ENCODE peak calls at places on chromosomes 11 and 22, in six cellular contexts. One of them, this sample, is unnamed.

GRCh38 chr11:66326261-66327111 is 9.6 kb upstream of the CD248 start:
- DNase-seq in osteocyte: peak; percentile 86
- DNase-seq in chondrocyte: no peak
- DNase-seq in NB4: peak; percentile 44
- DNase-seq in A549: no peak
- DNase-seq in transverse colon: no peak
- DNase-seq in this sample: no peak

GRCh38 chr22:30889268-30889995 is 79.1 kb downstream of the MORC2 start:
- DNase-seq in A549: no peak
- DNase-seq in transverse colon: no peak
- DNase-seq in osteocyte: no peak
- DNase-seq in NB4: no peak
- DNase-seq in chondrocyte: no peak
- DNase-seq in this sample: no peak

GRCh38 chr11:16776716-16777115 is 38.3 kb downstream of the C11orf58 start:
- DNase-seq in chondrocyte: no peak
- DNase-seq in osteocyte: peak; percentile 80
- DNase-seq in transverse colon: no peak
- DNase-seq in NB4: no peak
- DNase-seq in A549: no peak
- DNase-seq in this sample: no peak

GRCh38 chr22:47011131-47011854 is 248.8 kb downstream of the TBC1D22A start:
- DNase-seq in transverse colon: no peak
- DNase-seq in chondrocyte: no peak
- DNase-seq in A549: no peak
- DNase-seq in osteocyte: no peak
- DNase-seq in NB4: no peak
- DNase-seq in this sample: no peak

GRCh38 chr22:35915477-35916013 is 113.1 kb downstream of the RBFOX2 start:
- DNase-seq in osteocyte: no peak
- DNase-seq in chondrocyte: no peak
- DNase-seq in NB4: peak; percentile 17
- DNase-seq in A549: no peak
- DNase-seq in transverse colon: no peak
- DNase-seq in this sample: no peak

GRCh38 chr11:70527429-70528045 is 129.2 kb downstream of the CTTN start:
- DNase-seq in NB4: no peak
- DNase-seq in chondrocyte: peak; percentile 55
- DNase-seq in transverse colon: no peak
- DNase-seq in A549: no peak
- DNase-seq in osteocyte: no peak
- DNase-seq in this sample: no peak

GRCh38 chr11:7575841-7576451 is 62.1 kb downstream of the PPFIBP2 start:
- DNase-seq in osteocyte: peak; percentile 86
- DNase-seq in transverse colon: peak; percentile 78
- DNase-seq in NB4: peak; percentile 74
- DNase-seq in chondrocyte: no peak
- DNase-seq in A549: peak; percentile 66
- DNase-seq in this sample: no peak

GRCh38 chr11:19725379-19726079 is 12.9 kb downstream of the NAV2 start:
- DNase-seq in transverse colon: no peak
- DNase-seq in A549: no peak
- DNase-seq in osteocyte: no peak
- DNase-seq in NB4: no peak
- DNase-seq in chondrocyte: no peak
- DNase-seq in this sample: no peak

GRCh38 chr11:111665779-111666178 is 63.5 kb downstream of the SIK2 start:
- DNase-seq in osteocyte: no peak
- DNase-seq in NB4: peak; percentile 52
- DNase-seq in chondrocyte: no peak
- DNase-seq in transverse colon: no peak
- DNase-seq in A549: peak; percentile 2
- DNase-seq in this sample: no peak

GRCh38 chr22:36893262-36893661 is 20.2 kb upstream of the CSF2RB start:
- DNase-seq in chondrocyte: no peak
- DNase-seq in NB4: no peak
- DNase-seq in A549: no peak
- DNase-seq in transverse colon: no peak
- DNase-seq in osteocyte: no peak
- DNase-seq in this sample: no peak

GRCh38 chr11:102085864-102086551 is 24.2 kb upstream of the YAP1 start:
- DNase-seq in osteocyte: no peak
- DNase-seq in transverse colon: no peak
- DNase-seq in A549: peak; percentile 62
- DNase-seq in NB4: no peak
- DNase-seq in chondrocyte: no peak
- DNase-seq in this sample: no peak

GRCh38 chr11:130749216-130749615 is 167.1 kb downstream of the SNX19 start:
- DNase-seq in osteocyte: no peak
- DNase-seq in A549: no peak
- DNase-seq in chondrocyte: no peak
- DNase-seq in NB4: no peak
- DNase-seq in transverse colon: no peak
- DNase-seq in this sample: no peak

GRCh38 chr11:19237813-19238212 is 2.9 kb downstream of the E2F8 start:
- DNase-seq in A549: no peak
- DNase-seq in chondrocyte: no peak
- DNase-seq in transverse colon: peak; percentile 68
- DNase-seq in osteocyte: no peak
- DNase-seq in NB4: no peak
- DNase-seq in this sample: no peak

GRCh38 chr11:74288161-74288560 is 23.3 kb downstream of the P4HA3 start:
- DNase-seq in transverse colon: no peak
- DNase-seq in A549: peak; percentile 86
- DNase-seq in NB4: peak; percentile 16
- DNase-seq in osteocyte: no peak
- DNase-seq in chondrocyte: no peak
- DNase-seq in this sample: no peak

GRCh38 chr11:132414451-132414850 is 1044.0 kb downstream of the NTM start:
- DNase-seq in NB4: no peak
- DNase-seq in chondrocyte: no peak
- DNase-seq in A549: no peak
- DNase-seq in osteocyte: no peak
- DNase-seq in transverse colon: no peak
- DNase-seq in this sample: no peak

GRCh38 chr11:66050581-66051231 is 1.5 kb upstream of the SF3B2 start:
- DNase-seq in A549: peak; percentile 38
- DNase-seq in osteocyte: no peak
- DNase-seq in chondrocyte: peak; percentile 18
- DNase-seq in NB4: no peak
- DNase-seq in transverse colon: no peak
- DNase-seq in this sample: no peak

GRCh38 chr11:102306048-102306575 is 11.2 kb upstream of the BIRC3 start:
- DNase-seq in NB4: no peak
- DNase-seq in chondrocyte: no peak
- DNase-seq in osteocyte: no peak
- DNase-seq in A549: peak; percentile 51
- DNase-seq in transverse colon: peak; percentile 83
- DNase-seq in this sample: no peak

GRCh38 chr22:31055322-31056159 is 25.6 kb upstream of the SMTN start:
- DNase-seq in chondrocyte: peak; percentile 93
- DNase-seq in A549: peak; percentile 92
- DNase-seq in NB4: peak; percentile 51
- DNase-seq in osteocyte: peak; percentile 84
- DNase-seq in transverse colon: peak; percentile 82
- DNase-seq in this sample: no peak

GRCh38 chr22:44620129-44620840 is 81.7 kb upstream of the PRR5 start:
- DNase-seq in NB4: peak; percentile 67
- DNase-seq in transverse colon: peak; percentile 64
- DNase-seq in osteocyte: peak; percentile 84
- DNase-seq in chondrocyte: no peak
- DNase-seq in A549: no peak
- DNase-seq in this sample: peak; percentile 96

GRCh38 chr11:111707039-111707690 is 59.0 kb downstream of the PPP2R1B start:
- DNase-seq in transverse colon: no peak
- DNase-seq in A549: no peak
- DNase-seq in osteocyte: no peak
- DNase-seq in chondrocyte: no peak
- DNase-seq in NB4: no peak
- DNase-seq in this sample: no peak

GRCh38 chr11:28098257-28098656 is 9.7 kb downstream of the KIF18A start:
- DNase-seq in osteocyte: no peak
- DNase-seq in NB4: no peak
- DNase-seq in A549: no peak
- DNase-seq in transverse colon: no peak
- DNase-seq in chondrocyte: no peak
- DNase-seq in this sample: no peak

DNA sequence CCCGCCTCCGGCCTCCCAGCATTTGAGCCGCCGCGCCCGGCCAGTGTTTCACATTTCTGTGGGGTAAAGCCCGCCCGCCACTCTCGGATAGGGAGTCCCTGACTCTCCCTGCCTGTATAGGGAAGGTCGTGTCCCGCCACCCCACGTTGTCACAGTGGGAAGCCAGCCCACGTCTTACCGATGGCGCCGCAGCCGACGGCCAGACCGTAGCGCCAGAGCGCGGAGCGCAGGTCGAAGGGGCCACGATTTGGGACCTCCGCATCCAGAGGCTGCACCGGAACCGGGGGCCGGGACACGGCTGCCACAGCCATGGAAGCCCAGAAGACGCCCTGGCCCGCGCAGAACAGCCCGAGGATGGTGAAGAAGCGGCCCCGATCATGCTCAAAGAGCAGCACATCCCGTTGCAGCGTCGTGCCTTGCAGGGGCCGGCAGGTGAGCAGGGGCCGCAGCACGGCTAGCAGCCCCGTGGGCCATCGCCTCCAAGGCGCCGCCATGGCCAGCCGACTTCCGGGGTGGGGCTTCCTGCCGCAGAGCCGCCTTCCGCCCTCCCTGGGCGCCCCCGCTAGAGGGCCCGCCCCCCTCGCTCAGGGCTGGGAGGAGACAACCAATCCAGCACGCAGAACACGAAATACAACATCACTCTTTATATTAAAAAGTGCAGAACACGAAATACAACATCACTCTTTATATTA is at the start of gene TMEM223:
- DNase-seq in A549: peak; percentile 79
- DNase-seq in NB4: peak; percentile 91
- DNase-seq in osteocyte: peak; percentile 95
- DNase-seq in transverse colon: peak; percentile 93
- DNase-seq in chondrocyte: peak; percentile 95
- DNase-seq in this sample: peak; percentile 67
- TF ChIP-seq CTCF in A549: no peak
- TF ChIP-seq CTCF in NB4: no peak
- TF ChIP-seq CTCF in osteocyte: peak; percentile 20
- TF ChIP-seq CTCF in transverse colon: peak; percentile 46
- TF ChIP-seq CTCF in chondrocyte: peak; percentile 45
- TF ChIP-seq CTCF in this sample: no peak

GRCh38 chr11:72229336-72229924 is 4.9 kb downstream of the INPPL1 start:
- DNase-seq in transverse colon: no peak
- DNase-seq in NB4: no peak
- DNase-seq in osteocyte: peak; percentile 51
- DNase-seq in A549: no peak
- DNase-seq in chondrocyte: no peak
- DNase-seq in this sample: peak; percentile 45
- TF ChIP-seq CTCF in transverse colon: no peak
- TF ChIP-seq CTCF in NB4: no peak
- TF ChIP-seq CTCF in osteocyte: no peak
- TF ChIP-seq CTCF in A549: no peak
- TF ChIP-seq CTCF in chondrocyte: no peak
- TF ChIP-seq CTCF in this sample: no peak

GRCh38 chr22:17541476-17541875 is 21.8 kb upstream of the SLC25A18 start:
- DNase-seq in transverse colon: no peak
- DNase-seq in NB4: no peak
- DNase-seq in A549: no peak
- DNase-seq in chondrocyte: no peak
- DNase-seq in osteocyte: no peak
- DNase-seq in this sample: no peak

GRCh38 chr22:17536269-17536668 is 27.0 kb upstream of the SLC25A18 start:
- DNase-seq in NB4: no peak
- DNase-seq in chondrocyte: no peak
- DNase-seq in osteocyte: no peak
- DNase-seq in transverse colon: no peak
- DNase-seq in A549: no peak
- DNase-seq in this sample: no peak

GRCh38 chr22:17542452-17542851 is 20.8 kb upstream of the SLC25A18 start:
- DNase-seq in transverse colon: no peak
- DNase-seq in chondrocyte: no peak
- DNase-seq in A549: no peak
- DNase-seq in NB4: no peak
- DNase-seq in osteocyte: no peak
- DNase-seq in this sample: no peak

GRCh38 chr22:17537155-17537554 is 26.1 kb upstream of the SLC25A18 start:
- DNase-seq in chondrocyte: no peak
- DNase-seq in A549: no peak
- DNase-seq in osteocyte: no peak
- DNase-seq in NB4: no peak
- DNase-seq in transverse colon: no peak
- DNase-seq in this sample: no peak

DNA sequence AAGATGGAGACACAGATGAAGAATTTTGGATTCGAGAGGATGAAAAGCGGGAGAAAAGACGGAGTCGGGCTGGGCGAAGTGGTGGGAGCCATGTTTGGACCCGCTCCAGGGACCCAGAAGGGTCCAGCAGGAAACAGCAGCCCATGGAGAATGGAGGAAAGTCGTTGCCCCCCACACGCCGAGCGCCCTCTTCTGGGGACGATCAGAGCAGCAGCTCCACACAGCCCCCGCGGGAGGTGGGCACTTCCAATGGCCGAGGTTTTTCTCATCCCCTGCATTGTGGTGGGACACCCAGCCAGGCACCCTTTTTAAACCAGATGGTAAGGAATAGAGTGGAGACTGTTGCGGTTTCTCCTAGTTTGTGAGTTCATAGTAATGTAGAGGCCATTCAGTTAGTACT is 22.8 kb upstream of the SLC25A18 start:
- DNase-seq in osteocyte: no peak
- DNase-seq in A549: no peak
- DNase-seq in NB4: no peak
- DNase-seq in chondrocyte: no peak
- DNase-seq in transverse colon: no peak
- DNase-seq in this sample: no peak
- TF ChIP-seq CTCF in osteocyte: no peak
- TF ChIP-seq CTCF in A549: no peak
- TF ChIP-seq CTCF in NB4: peak; percentile 41
- TF ChIP-seq CTCF in chondrocyte: peak; percentile 9
- TF ChIP-seq CTCF in transverse colon: no peak
- TF ChIP-seq CTCF in this sample: no peak

DNA sequence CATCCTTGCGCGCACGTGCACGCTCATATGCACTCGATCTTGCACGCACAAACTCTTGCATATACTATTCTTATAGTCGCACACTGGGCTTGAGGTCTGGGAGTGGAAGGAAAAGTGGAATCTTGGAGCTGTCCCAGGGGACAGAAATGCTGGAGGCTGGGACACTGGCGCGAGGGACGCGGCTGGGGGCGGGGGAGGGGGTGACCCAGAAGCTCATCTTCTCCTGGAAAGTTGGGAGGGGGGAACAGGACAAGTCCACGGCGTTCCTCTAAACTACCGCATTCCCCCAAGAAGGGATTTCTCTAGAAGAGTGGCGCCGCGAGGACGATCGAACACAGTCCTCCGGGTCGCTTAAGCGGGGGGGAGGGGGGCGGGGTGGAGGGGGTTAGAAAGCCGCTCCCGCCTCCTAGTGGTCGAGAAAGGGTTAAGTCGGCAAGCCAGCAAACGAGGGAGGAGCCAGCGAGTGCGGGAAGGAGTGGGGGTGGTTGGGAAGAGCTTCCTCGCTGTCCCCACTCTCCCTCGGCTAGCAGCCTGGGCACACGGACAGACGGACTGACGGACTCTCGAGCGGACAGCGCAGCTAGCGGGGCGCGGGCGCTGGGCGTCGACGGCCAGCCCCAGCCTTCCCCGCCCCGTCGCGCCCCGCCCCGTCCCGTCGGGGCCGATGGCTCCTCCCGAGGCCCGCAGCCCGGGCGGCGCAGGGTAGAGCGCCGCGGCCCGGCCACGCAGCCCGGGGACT is at the start of gene RTN4RL2:
- DNase-seq in chondrocyte: no peak
- DNase-seq in NB4: peak; percentile 82
- DNase-seq in A549: peak; percentile 88
- DNase-seq in transverse colon: no peak
- DNase-seq in osteocyte: no peak
- DNase-seq in this sample: no peak
- TF ChIP-seq CTCF in chondrocyte: peak; percentile 56
- TF ChIP-seq CTCF in NB4: peak; percentile 50
- TF ChIP-seq CTCF in A549: peak; percentile 44
- TF ChIP-seq CTCF in transverse colon: no peak
- TF ChIP-seq CTCF in osteocyte: no peak
- TF ChIP-seq CTCF in this sample: no peak